ENCODE peak calls at places on chromosome 9, in six cellular contexts. H is HepG2, U is colonic mucosa, M is small intestine, Q is sigmoid colon, V is A549. R is an unnamed sample.
A peak's percentile ranks its signal among the peaks of the same experiment; 100 is the strongest.

GRCh38 chr9:92206490-92206889 is 87.0 kb downstream of the IARS1 start:
- DNase-seq in H (no peak), U (no peak), M (no peak), Q (no peak), V (no peak), R (no peak)

GRCh38 chr9:87760534-87760933 is 34.6 kb downstream of the CTSL start:
- DNase-seq in H (no peak), U (no peak), M (no peak), Q (no peak), V (no peak), R (no peak)

GRCh38 chr9:27349681-27350080 is 52.7 kb upstream of the EQTN start:
- DNase-seq in H (no peak), U (no peak), M (no peak), Q (no peak), V (no peak), R (no peak)

GRCh38 chr9:99432075-99432474 is 210.0 kb downstream of the SEC61B start:
- DNase-seq in H (no peak), U (no peak), M (no peak), Q (no peak), V (no peak), R (no peak)

GRCh38 chr9:130689937-130690700 is 3.5 kb upstream of the EXOSC2 start:
- DNase-seq in H (peak; percentile 97), U (peak; percentile 93), M (peak; percentile 100), Q (peak; percentile 91), V (peak; percentile 95), R (no peak)

GRCh38 chr9:34554211-34555001 is 31.6 kb upstream of the ENHO start:
- DNase-seq in H (no peak), U (no peak), M (no peak), Q (peak; percentile 59), V (no peak), R (peak; percentile 36)

GRCh38 chr9:2299156-2299842 is 284.2 kb downstream of the SMARCA2 start:
- DNase-seq in H (no peak), U (peak; percentile 67), M (peak; percentile 23), Q (no peak), V (no peak), R (peak; percentile 77)

GRCh38 chr9:132590318-132591182 is 8.1 kb downstream of the BARHL1 start:
- DNase-seq in H (no peak), U (no peak), M (no peak), Q (no peak), V (no peak), R (no peak)

GRCh38 chr9:100063185-100063584 is 35.6 kb downstream of the ERP44 start:
- DNase-seq in H (no peak), U (no peak), M (peak; percentile 63), Q (no peak), V (no peak), R (no peak)

GRCh38 chr9:90967171-90967570 is 165.6 kb downstream of the SYK start:
- DNase-seq in H (no peak), U (no peak), M (no peak), Q (no peak), V (no peak), R (no peak)

GRCh38 chr9:90964101-90965020 is 162.7 kb downstream of the SYK start:
- DNase-seq in H (peak; percentile 3), U (peak; percentile 58), M (peak; percentile 27), Q (no peak), V (peak; percentile 34), R (peak; percentile 79)

GRCh38 chr9:90965911-90966290 is 164.3 kb downstream of the SYK start:
- DNase-seq in H (no peak), U (no peak), M (no peak), Q (no peak), V (no peak), R (no peak)

GRCh38 chr9:90965141-90965910 is 163.7 kb downstream of the SYK start:
- DNase-seq in H (no peak), U (no peak), M (no peak), Q (no peak), V (no peak), R (no peak)

GRCh38 chr9:90966475-90967150 is 165.0 kb downstream of the SYK start:
- DNase-seq in H (no peak), U (no peak), M (no peak), Q (no peak), V (no peak), R (no peak)
- H3K4me1 ChIP-seq in H (no peaks in the 10 kb centered on the region), U (no peaks in the 10 kb centered on the region), M (no peaks in the 10 kb centered on the region), Q (peaks cover 14% of the 10 kb centered on the region), V (no peaks in the 10 kb centered on the region), R (no peaks in the 10 kb centered on the region)

GRCh38 chr9:94056442-94056974 is 27.8 kb upstream of the PTPDC1 start:
- DNase-seq in H (no peak), U (no peak), M (no peak), Q (no peak), V (no peak), R (no peak)
- H3K27ac ChIP-seq in H (no peak overlapping the region), U (no peak overlapping the region), M (no peak overlapping the region), Q (peak overlapping the region; percentile 11), V (no peak overlapping the region), R (peak overlapping the region; percentile 31)

DNA sequence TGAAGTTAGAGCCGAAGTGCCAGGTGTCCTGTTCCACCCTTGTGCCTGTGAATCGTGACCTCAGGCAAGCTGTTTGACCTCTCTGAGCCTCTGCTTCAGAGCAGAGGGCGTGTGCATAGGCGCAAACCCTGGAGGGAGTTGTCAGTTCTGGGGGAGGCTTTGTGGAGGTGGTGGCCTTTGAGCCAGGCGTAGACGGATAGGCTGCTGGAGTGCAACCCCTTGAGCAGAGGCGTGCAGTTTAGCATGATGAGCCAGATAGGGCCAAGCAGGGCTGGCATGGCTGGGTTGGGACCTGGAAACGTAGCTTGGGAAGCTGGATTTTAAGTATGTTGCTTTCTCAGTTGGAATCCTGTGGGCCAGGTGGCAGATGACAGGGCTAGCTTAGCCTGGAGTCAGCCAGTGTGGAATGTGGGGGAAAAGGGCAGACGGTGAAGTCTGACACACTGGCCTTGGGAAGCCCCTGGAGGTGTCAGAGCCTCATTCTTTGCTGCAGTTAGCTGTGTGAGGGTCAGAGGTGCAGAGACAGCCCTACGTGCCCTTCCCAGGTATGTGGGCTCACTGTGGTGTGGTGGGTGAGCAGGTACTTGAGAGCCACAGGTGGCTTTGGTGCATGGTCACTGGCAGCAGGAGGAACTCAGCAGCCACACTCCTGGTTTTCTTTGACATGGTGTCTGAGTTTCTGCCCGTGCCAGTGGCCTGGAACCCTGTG is 93.4 kb downstream of the DAB2IP start:
- DNase-seq in H (peak; percentile 61), U (no peak), M (peak; percentile 63), Q (no peak), V (no peak), R (no peak)
- H3K4me1 ChIP-seq in H (peaks cover 91% of the 10 kb centered on the region), U (peaks cover 15% of the 10 kb centered on the region), M (peaks cover 16% of the 10 kb centered on the region), Q (peaks cover 99% of the 10 kb centered on the region), V (peaks cover 27% of the 10 kb centered on the region), R (peaks cover 63% of the 10 kb centered on the region)

DNA sequence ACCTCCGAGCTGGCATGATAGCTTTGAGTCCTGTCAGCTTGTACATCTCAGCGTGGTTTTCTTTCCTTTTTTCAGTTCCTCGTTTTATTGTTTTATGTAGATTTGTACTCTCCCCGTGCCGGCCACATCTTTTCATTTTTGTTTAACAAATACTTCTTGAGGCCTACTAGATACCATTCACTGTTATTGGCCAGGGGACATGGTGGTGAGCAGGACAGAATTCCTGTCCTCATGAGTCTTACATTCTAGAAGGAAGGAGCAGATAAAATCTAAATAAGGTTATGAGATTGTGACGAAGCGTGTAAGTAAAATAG is 1.2 kb downstream of the UGCG start:
- DNase-seq in H (no peak), U (peak; percentile 47), M (no peak), Q (no peak), V (no peak), R (no peak)
- H3K27ac ChIP-seq in H (peak overlapping the region; percentile 72), U (peak overlapping the region; percentile 95), M (peak overlapping the region; percentile 97), Q (peak overlapping the region; percentile 96), V (peak overlapping the region; percentile 87), R (peak overlapping the region; percentile 90)

GRCh38 chr9:79665383-79665782 is 93.6 kb downstream of the TLE4 start:
- DNase-seq in H (no peak), U (no peak), M (no peak), Q (no peak), V (no peak), R (no peak)
- H3K4me1 ChIP-seq in H (peaks cover 9% of the 10 kb centered on the region), U (peaks cover 3% of the 10 kb centered on the region), M (peaks cover 15% of the 10 kb centered on the region), Q (peaks cover 27% of the 10 kb centered on the region), V (peaks cover 64% of the 10 kb centered on the region), R (peaks cover 11% of the 10 kb centered on the region)

GRCh38 chr9:95773061-95773433 is 102.4 kb upstream of the ERCC6L2 start:
- DNase-seq in H (no peak), U (no peak), M (no peak), Q (no peak), V (no peak), R (no peak)
- H3K27ac ChIP-seq in H (peak overlapping the region; percentile 79), U (peak overlapping the region; percentile 74), M (peak overlapping the region; percentile 43), Q (peak overlapping the region; percentile 82), V (no peak overlapping the region), R (no peak overlapping the region)

R was measured in upper lobe of right lung.